ENCODE peak calls at places on chromosomes 11 and 22, in six cellular contexts. One of them, this sample, is unnamed.
A peak's percentile ranks its signal among the peaks of the same experiment; 100 is the strongest.

GRCh38 chr11:122115520-122116343 is at the start of gene BLID:
- DNase-seq in foreskin melanocyte: no peak
- DNase-seq in AG09319: no peak
- DNase-seq in NCI-H1436: no peak
- DNase-seq in T-cell: no peak
- DNase-seq in T-helper 9 cell: no peak
- DNase-seq in this sample: no peak

GRCh38 chr11:36622431-36623136 is 24.5 kb upstream of the RAG2 start:
- DNase-seq in foreskin melanocyte: peak; percentile 39
- DNase-seq in AG09319: no peak
- DNase-seq in NCI-H1436: peak; percentile 1
- DNase-seq in T-cell: peak; percentile 0
- DNase-seq in T-helper 9 cell: no peak
- DNase-seq in this sample: no peak

GRCh38 chr22:33656808-33657628 is 263.3 kb downstream of the LARGE1 start:
- DNase-seq in foreskin melanocyte: no peak
- DNase-seq in AG09319: no peak
- DNase-seq in NCI-H1436: no peak
- DNase-seq in T-cell: no peak
- DNase-seq in T-helper 9 cell: no peak
- DNase-seq in this sample: no peak

GRCh38 chr11:13837286-13837685 is 125.2 kb upstream of the SPON1 start:
- DNase-seq in foreskin melanocyte: no peak
- DNase-seq in AG09319: no peak
- DNase-seq in NCI-H1436: no peak
- DNase-seq in T-cell: no peak
- DNase-seq in T-helper 9 cell: no peak
- DNase-seq in this sample: no peak

GRCh38 chr11:33733978-33734377 is 2.2 kb downstream of the CD59 start:
- DNase-seq in foreskin melanocyte: no peak
- DNase-seq in AG09319: no peak
- DNase-seq in NCI-H1436: no peak
- DNase-seq in T-cell: no peak
- DNase-seq in T-helper 9 cell: no peak
- DNase-seq in this sample: no peak

GRCh38 chr22:37431366-37431765 is 4.1 kb upstream of the ELFN2 start:
- DNase-seq in foreskin melanocyte: no peak
- DNase-seq in AG09319: no peak
- DNase-seq in NCI-H1436: no peak
- DNase-seq in T-cell: no peak
- DNase-seq in T-helper 9 cell: no peak
- DNase-seq in this sample: no peak

GRCh38 chr22:29216873-29217666 is 11.4 kb downstream of the EMID1 start:
- DNase-seq in foreskin melanocyte: no peak
- DNase-seq in AG09319: peak; percentile 37
- DNase-seq in NCI-H1436: no peak
- DNase-seq in T-cell: no peak
- DNase-seq in T-helper 9 cell: no peak
- DNase-seq in this sample: no peak

GRCh38 chr11:33869511-33870422 is 22.1 kb downstream of the LMO2 start:
- DNase-seq in foreskin melanocyte: no peak
- DNase-seq in AG09319: no peak
- DNase-seq in NCI-H1436: peak; percentile 42
- DNase-seq in T-cell: no peak
- DNase-seq in T-helper 9 cell: no peak
- DNase-seq in this sample: no peak